ENCODE peak calls at places on chromosomes 16 and 17, in nine cellular contexts. K, B, P, A, Q, X, R, U and W are unnamed samples.

GRCh38 chr17:65099941-65100315 is 37.2 kb upstream of the RGS9 start:
- DNase-seq in K (peak; percentile 15), B (no peak), P (peak; percentile 66), A (peak; percentile 98), Q (peak; percentile 60), X (peak; percentile 29), R (peak; percentile 83), U (peak; percentile 33), W (peak; percentile 83)

GRCh38 chr16:30768583-30769181 is 6.6 kb downstream of the RNF40 start:
- DNase-seq in K (no peak), B (no peak), P (no peak), A (no peak), Q (no peak), X (no peak), R (no peak), U (no peak), W (no peak)

GRCh38 chr17:77366558-77367245 is 225.9 kb downstream of the SEC14L1 start:
- DNase-seq in K (no peak), B (no peak), P (no peak), A (no peak), Q (no peak), X (no peak), R (no peak), U (no peak), W (peak; percentile 86)

GRCh38 chr17:66849136-66849655 is 14.3 kb downstream of the CACNG5 start:
- DNase-seq in K (no peak), B (no peak), P (no peak), A (no peak), Q (no peak), X (no peak), R (no peak), U (no peak), W (no peak)

GRCh38 chr17:1005361-1005946 is 8.5 kb downstream of the TIMM22 start:
- DNase-seq in K (no peak), B (no peak), P (no peak), A (no peak), Q (peak; percentile 48), X (peak; percentile 28), R (no peak), U (peak; percentile 72), W (peak; percentile 53)

GRCh38 chr16:22098538-22099255 is 6.4 kb downstream of the VWA3A start:
- DNase-seq in K (no peak), B (peak; percentile 36), P (no peak), A (peak; percentile 62), Q (no peak), X (peak; percentile 34), R (no peak), U (no peak), W (peak; percentile 48)

GRCh38 chr17:72587773-72588511 is 467.1 kb downstream of the SOX9 start:
- DNase-seq in K (no peak), B (no peak), P (no peak), A (peak; percentile 44), Q (peak; percentile 59), X (no peak), R (no peak), U (no peak), W (peak; percentile 69)

GRCh38 chr16:67163164-67163902 is 1.2 kb upstream of the HSF4 start:
- DNase-seq in K (no peak), B (no peak), P (no peak), A (no peak), Q (no peak), X (peak; percentile 78), R (no peak), U (peak; percentile 72), W (peak; percentile 70)

GRCh38 chr17:36468903-36469635 is 17.4 kb upstream of the ZNHIT3 start:
- DNase-seq in K (no peak), B (no peak), P (no peak), A (no peak), Q (no peak), X (no peak), R (no peak), U (no peak), W (no peak)

GRCh38 chr17:55584861-55585260 is 73.6 kb upstream of the SMIM36 start:
- DNase-seq in K (no peak), B (no peak), P (no peak), A (no peak), Q (no peak), X (no peak), R (no peak), U (no peak), W (no peak)

GRCh38 chr16:25045696-25046381 is 30.7 kb upstream of the ARHGAP17 start:
- DNase-seq in K (no peak), B (no peak), P (no peak), A (no peak), Q (no peak), X (no peak), R (no peak), U (no peak), W (peak; percentile 64)

GRCh38 chr17:32558997-32559650 is 72.3 kb downstream of the CDK5R1 start:
- DNase-seq in K (no peak), B (no peak), P (no peak), A (no peak), Q (no peak), X (no peak), R (no peak), U (no peak), W (no peak)

GRCh38 chr17:43562679-43563146 is 16.6 kb upstream of the ETV4 start:
- DNase-seq in K (no peak), B (no peak), P (no peak), A (no peak), Q (no peak), X (no peak), R (no peak), U (no peak), W (no peak)

GRCh38 chr17:27879987-27880608 is 13.1 kb downstream of the LYRM9 start:
- DNase-seq in K (peak; percentile 46), B (peak; percentile 67), P (peak; percentile 42), A (peak; percentile 65), Q (peak; percentile 62), X (peak; percentile 62), R (peak; percentile 50), U (peak; percentile 71), W (peak; percentile 58)

GRCh38 chr16:55853114-55853513 is 20.2 kb upstream of the CES1 start:
- DNase-seq in K (no peak), B (no peak), P (no peak), A (peak; percentile 27), Q (no peak), X (no peak), R (no peak), U (no peak), W (peak; percentile 12)

GRCh38 chr17:8474826-8475225 is 39.1 kb downstream of the NDEL1 start:
- DNase-seq in K (no peak), B (no peak), P (no peak), A (no peak), Q (no peak), X (no peak), R (no peak), U (no peak), W (no peak)

GRCh38 chr16:73093146-73094144 is 45.5 kb upstream of the ZFHX3 start:
- DNase-seq in K (no peak), B (no peak), P (no peak), A (no peak), Q (no peak), X (peak; percentile 54), R (no peak), U (no peak), W (peak; percentile 67)

GRCh38 chr16:3147757-3148104 is 12.9 kb downstream of the ZNF213 start:
- DNase-seq in K (no peak), B (no peak), P (no peak), A (no peak), Q (no peak), X (no peak), R (no peak), U (no peak), W (no peak)

GRCh38 chr16:2239231-2239675 is 3.0 kb downstream of the DNASE1L2 start:
- DNase-seq in K (no peak), B (no peak), P (no peak), A (no peak), Q (no peak), X (no peak), R (no peak), U (no peak), W (no peak)

GRCh38 chr16:15518412-15519351 is 84.3 kb downstream of the BMERB1 start:
- DNase-seq in K (no peak), B (no peak), P (no peak), A (no peak), Q (peak; percentile 33), X (peak; percentile 16), R (no peak), U (peak; percentile 28), W (peak; percentile 27)

GRCh38 chr17:29574732-29575510 is 6.4 kb downstream of the TP53I13 start:
- DNase-seq in K (no peak), B (no peak), P (no peak), A (no peak), Q (peak; percentile 86), X (no peak), R (no peak), U (no peak), W (no peak)